ENCODE peak calls at places on chromosomes 16 and 17, in four cellular contexts. G is fibroblast of lung, W is upper lobe of right lung, D is mesenchymal stem cell. H is an unnamed sample.

GRCh38 chr16:75263291-75263962 is 12.0 kb upstream of the BCAR1 start:
- DNase-seq in G (no peak), W (no peak), D (peak; percentile 19), H (no peak)

GRCh38 chr17:75087558-75088453 is at the start of gene SLC16A5:
- DNase-seq in G (peak; percentile 71), W (peak; percentile 98), D (peak; percentile 93), H (peak; percentile 37)

GRCh38 chr17:50949128-50950001 is 83.2 kb upstream of the TOB1 start:
- DNase-seq in G (no peak), W (no peak), D (no peak), H (no peak)

GRCh38 chr16:74601131-74601871 is 5.6 kb downstream of the GLG1 start:
- DNase-seq in G (no peak), W (no peak), D (no peak), H (no peak)

GRCh38 chr17:55641559-55642160 is 81.0 kb downstream of the TMEM100 start:
- DNase-seq in G (peak; percentile 42), W (peak; percentile 74), D (peak; percentile 81), H (no peak)

GRCh38 chr16:76038097-76038496 is 239.1 kb upstream of the CNTNAP4 start:
- DNase-seq in G (no peak), W (no peak), D (no peak), H (no peak)

GRCh38 chr17:82517230-82517865 is 2.2 kb upstream of the FOXK2 start:
- DNase-seq in G (no peak), W (no peak), D (no peak), H (no peak)

GRCh38 chr16:59410451-59410850 is 676.3 kb upstream of the GOT2 start:
- DNase-seq in G (no peak), W (no peak), D (no peak), H (no peak)

GRCh38 chr16:78566397-78567073 is 467.1 kb downstream of the WWOX start:
- DNase-seq in G (no peak), W (no peak), D (no peak), H (no peak)

GRCh38 chr16:4316732-4317461 is 1.0 kb downstream of the GLIS2 start:
- DNase-seq in G (no peak), W (peak; percentile 90), D (no peak), H (no peak)

GRCh38 chr16:4316103-4316731 is 350 bp downstream of the GLIS2 start:
- DNase-seq in G (no peak), W (peak; percentile 75), D (peak; percentile 50), H (no peak)

GRCh38 chr16:4315185-4316102 is at the start of gene GLIS2:
- DNase-seq in G (peak; percentile 86), W (peak; percentile 92), D (peak; percentile 89), H (peak; percentile 26)

GRCh38 chr16:4314532-4315184 is 1.2 kb upstream of the GLIS2 start:
- DNase-seq in G (peak; percentile 69), W (peak; percentile 76), D (peak; percentile 75), H (no peak)

DNA sequence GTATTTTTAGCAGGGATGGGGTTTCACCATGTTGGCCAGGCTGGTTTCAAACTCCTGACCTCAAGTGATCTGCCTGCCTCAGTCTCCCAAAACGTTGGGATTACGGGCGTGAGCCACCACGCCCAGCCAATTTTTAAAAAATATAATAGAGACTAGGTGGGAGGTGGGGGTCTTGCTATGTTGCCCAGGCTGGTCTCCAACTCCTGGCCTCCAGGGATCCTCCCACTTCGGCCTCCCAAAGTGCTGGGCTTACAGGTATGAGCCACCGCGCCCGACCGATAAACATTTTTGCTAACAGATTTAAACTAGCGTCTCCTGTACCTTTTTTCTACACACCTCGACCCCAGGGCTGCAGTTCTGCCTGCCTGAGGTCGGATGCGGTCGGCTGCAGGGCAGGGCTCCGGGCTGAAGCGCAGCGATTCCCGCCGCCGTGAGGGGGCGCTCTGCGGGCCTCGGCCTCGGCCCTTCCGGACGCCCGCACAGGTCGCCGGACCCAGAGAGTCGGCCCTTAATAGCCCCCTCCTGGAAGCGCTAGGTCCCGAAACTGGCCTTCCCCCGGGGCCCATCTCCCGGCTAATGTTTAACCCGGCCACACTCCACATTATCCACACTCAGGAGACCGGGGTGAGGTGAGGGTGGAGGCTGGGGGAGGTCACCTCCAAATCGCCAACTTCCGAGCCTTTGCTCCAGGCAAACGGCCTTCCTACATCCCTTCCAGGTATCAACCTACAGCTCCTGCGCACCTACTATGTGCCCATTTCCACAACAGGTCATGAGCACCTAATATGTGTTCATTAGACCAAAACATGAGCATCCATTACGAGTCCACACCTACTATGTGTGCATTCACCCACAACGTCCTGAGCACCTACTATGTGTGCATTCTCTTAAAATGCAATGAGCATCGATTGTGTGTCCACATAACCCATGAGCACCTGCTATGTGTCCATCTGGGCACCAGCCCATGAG is 2.0 kb upstream of the GLIS2 start:
- DNase-seq in G (peak; percentile 32), W (peak; percentile 85), D (peak; percentile 59), H (no peak)
- H3K27ac ChIP-seq in G (peak overlapping the region; percentile 90), W (no peak overlapping the region), D (no peak overlapping the region), H (no peak overlapping the region)

GRCh38 chr17:31048142-31048541 is 46.6 kb upstream of the NF1 start:
- DNase-seq in G (no peak), W (no peak), D (no peak), H (no peak)
- H3K27ac ChIP-seq in G (no peak overlapping the region), W (no peak overlapping the region), D (no peak overlapping the region), H (no peak overlapping the region)

DNA sequence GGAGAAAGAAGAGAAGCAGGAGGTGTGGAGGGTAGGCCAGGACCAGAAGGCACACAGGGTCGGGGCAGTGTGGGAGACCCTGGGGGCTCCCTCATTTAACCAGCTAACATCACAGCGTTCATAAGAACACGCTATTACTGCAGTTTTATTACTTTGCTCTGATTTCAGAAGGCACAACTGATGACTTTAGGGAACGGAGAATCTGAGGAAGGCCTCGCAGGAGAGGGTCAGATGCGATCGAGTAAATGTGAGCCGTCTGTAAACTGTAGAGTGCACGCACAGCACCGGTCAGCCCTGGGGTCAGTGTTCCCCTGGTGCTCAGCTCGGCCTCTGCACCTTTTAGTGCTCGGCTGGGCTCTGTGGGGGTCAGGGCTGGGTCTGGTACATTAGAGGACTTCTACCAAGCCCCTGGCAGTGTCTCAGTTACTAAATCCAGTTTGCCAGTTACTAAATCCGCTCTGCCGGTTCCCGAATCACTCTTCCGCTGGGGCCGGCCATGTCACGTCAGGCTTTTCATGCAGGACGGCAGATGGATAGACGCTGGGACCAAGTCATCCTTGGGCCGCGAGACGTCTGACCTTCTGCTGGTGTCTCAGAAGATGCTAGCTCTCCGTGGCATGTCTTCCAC is 325.9 kb downstream of the SEC14L1 start:
- DNase-seq in G (no peak), W (peak; percentile 60), D (no peak), H (no peak)
- H3K27ac ChIP-seq in G (peak overlapping the region; percentile 0), W (peak overlapping the region; percentile 68), D (peak overlapping the region; percentile 85), H (peak overlapping the region; percentile 15)

DNA sequence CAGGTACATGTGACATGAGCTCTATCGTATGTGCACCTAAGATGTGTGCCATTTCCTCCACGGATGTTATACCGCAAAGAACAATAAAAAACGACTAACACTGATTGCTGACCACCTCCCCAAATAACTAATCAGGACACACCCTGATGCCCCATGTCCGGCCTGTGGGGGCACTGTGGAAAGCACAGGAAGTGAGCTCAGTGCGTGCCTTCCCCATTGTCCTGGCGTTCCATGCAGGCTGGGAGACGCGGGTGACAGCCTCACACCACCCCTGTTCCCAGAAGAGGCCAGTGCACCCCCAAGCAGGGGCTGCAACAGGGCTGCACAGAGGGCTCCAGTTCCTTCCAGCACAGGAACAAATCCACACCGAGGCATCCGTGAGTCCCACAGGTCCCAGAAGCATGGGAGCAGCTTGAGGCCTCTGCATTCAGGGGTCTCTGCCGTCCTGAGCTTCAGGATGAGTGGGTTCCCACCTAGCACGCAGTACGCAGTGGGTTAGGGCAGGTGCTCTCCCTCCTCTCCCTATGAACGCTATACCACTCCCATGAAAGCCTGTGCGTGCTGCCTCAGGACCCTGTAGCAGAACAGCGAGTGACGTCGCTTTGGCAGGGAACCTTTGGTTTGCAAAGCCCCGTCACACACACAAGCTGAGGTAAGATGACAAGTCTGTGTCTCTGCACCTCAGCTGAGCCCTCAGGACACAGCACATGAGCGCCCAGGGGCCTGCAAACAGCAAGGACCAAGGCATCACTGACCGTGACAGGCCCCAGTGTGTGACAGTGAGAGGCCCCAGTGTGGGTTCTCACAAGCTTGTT is 117.7 kb downstream of the ZNF778 start:
- DNase-seq in G (no peak), W (peak; percentile 61), D (no peak), H (no peak)
- H3K27ac ChIP-seq in G (peak overlapping the region; percentile 79), W (peak overlapping the region; percentile 20), D (no peak overlapping the region), H (peak overlapping the region; percentile 35)

GRCh38 chr16:68381363-68381724 is 67.0 kb downstream of the SMPD3 start:
- DNase-seq in G (no peak), W (no peak), D (no peak), H (no peak)

GRCh38 chr16:68384293-68385255 is 63.7 kb downstream of the SMPD3 start:
- DNase-seq in G (no peak), W (no peak), D (no peak), H (no peak)

GRCh38 chr16:68385371-68385770 is 62.9 kb downstream of the SMPD3 start:
- DNase-seq in G (no peak), W (no peak), D (no peak), H (no peak)

GRCh38 chr16:68382296-68382718 is 66.0 kb downstream of the SMPD3 start:
- DNase-seq in G (no peak), W (no peak), D (no peak), H (no peak)

DNA sequence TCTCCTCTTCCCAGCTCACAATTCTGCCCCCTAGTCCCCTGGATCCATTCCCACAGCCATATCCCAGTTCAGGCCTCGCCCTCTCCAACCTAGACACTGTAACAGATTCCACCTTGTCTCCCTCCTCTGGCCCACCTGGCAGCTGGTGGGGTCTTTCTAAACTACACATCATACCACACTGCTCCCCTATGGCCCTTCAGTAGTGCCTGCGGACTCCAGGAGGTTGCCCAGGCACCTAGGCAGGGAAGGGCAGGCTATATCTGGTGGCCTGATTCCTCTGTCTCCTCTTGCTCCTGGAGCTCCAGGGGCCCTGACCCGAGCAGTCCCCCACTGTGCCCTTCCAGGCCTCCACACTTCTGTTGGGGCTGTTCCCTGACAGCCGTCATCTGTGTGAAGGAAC is 64.5 kb downstream of the SMPD3 start:
- DNase-seq in G (no peak), W (no peak), D (no peak), H (no peak)
- H3K27ac ChIP-seq in G (no peak overlapping the region), W (no peak overlapping the region), D (no peak overlapping the region), H (no peak overlapping the region)

DNA sequence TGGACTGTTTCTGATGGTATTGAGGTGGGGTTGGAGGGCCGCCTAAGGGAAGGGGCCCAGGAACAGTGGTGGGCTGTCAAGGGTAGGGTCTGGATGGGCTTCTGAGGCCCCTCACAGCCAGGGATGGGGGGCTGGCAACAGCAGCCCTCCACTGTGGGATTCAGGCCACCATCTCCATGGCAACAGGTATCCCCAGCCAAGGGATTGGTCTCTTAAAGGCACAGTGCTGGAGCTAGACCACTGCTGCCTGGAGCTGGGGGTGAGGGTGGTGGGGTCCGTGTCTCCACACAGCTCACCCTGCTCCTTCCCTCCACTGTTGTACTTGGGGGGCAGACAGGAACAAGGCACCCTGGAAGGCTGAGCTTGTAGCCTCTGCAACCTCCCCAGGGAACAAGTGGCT is 41.8 kb downstream of the PSME3IP1 start:
- DNase-seq in G (no peak), W (no peak), D (no peak), H (no peak)
- H3K27ac ChIP-seq in G (no peak overlapping the region), W (peak overlapping the region; percentile 28), D (no peak overlapping the region), H (peak overlapping the region; percentile 99)

GRCh38 chr16:83806036-83806435 is 1.7 kb upstream of the HSBP1 start:
- DNase-seq in G (no peak), W (no peak), D (no peak), H (no peak)
- H3K27ac ChIP-seq in G (no peak overlapping the region), W (peak overlapping the region; percentile 25), D (no peak overlapping the region), H (peak overlapping the region; percentile 1)

GRCh38 chr17:68734202-68734825 is 133.1 kb upstream of the FAM20A start:
- DNase-seq in G (no peak), W (no peak), D (no peak), H (no peak)
- H3K27ac ChIP-seq in G (no peak overlapping the region), W (no peak overlapping the region), D (no peak overlapping the region), H (no peak overlapping the region)

H was measured in substantia nigra.